ENCODE peak calls at places on chromosomes 6 and 20, in six cellular contexts. A is B cell, W is A549, L is H9, T is fibroblast of mammary gland, C is nephron progenitor cell. E is an unnamed sample.
A peak's percentile ranks its signal among the peaks of the same experiment; 100 is the strongest.

GRCh38 chr20:34834459-34834893 is 9.0 kb upstream of the NCOA6 start:
- DNase-seq in L (no peak), T (peak; percentile 52), A (no peak), W (peak; percentile 46), C (no peak), E (peak; percentile 54)

GRCh38 chr6:48036316-48036715 is 74.7 kb downstream of the PTCHD4 start:
- DNase-seq in T (peak; percentile 89), W (no peak), A (no peak), L (no peak), C (no peak), E (peak; percentile 82)

GRCh38 chr20:62860391-62860923 is 1.2 kb downstream of the TCFL5 start:
- DNase-seq in A (no peak), W (no peak), L (no peak), C (no peak), T (peak; percentile 48), E (peak; percentile 39)

GRCh38 chr6:45115696-45116095 is 212.4 kb upstream of the RUNX2 start:
- DNase-seq in W (no peak), C (no peak), A (no peak), T (peak; percentile 70), L (no peak), E (peak; percentile 75)

GRCh38 chr6:43604174-43604573 is 24.9 kb downstream of the GTPBP2 start:
- DNase-seq in T (peak; percentile 91), A (no peak), C (no peak), W (no peak), L (no peak), E (peak; percentile 95)

GRCh38 chr6:166541876-166542579 is 44.5 kb downstream of the RAMACL start:
- DNase-seq in A (peak; percentile 38), W (no peak), L (no peak), T (no peak), C (no peak), E (no peak)

GRCh38 chr20:53736122-53736756 is 142.6 kb upstream of the ZNF217 start:
- DNase-seq in C (no peak), L (no peak), T (no peak), A (no peak), W (no peak), E (no peak)

GRCh38 chr6:99002826-99003225 is 55.1 kb upstream of the FBXL4 start:
- DNase-seq in A (no peak), T (peak; percentile 8), W (no peak), L (no peak), C (no peak), E (peak; percentile 21)

GRCh38 chr20:45998761-45999160 is 9.9 kb upstream of the MMP9 start:
- DNase-seq in C (no peak), W (no peak), A (no peak), T (no peak), L (no peak), E (no peak)

GRCh38 chr6:132715204-132715603 is 1.3 kb upstream of the VNN1 start:
- DNase-seq in A (no peak), C (peak; percentile 12), L (peak; percentile 87), T (peak; percentile 71), W (peak; percentile 57), E (peak; percentile 86)

GRCh38 chr20:64233725-64234124 is 21.8 kb upstream of the PCMTD2 start:
- DNase-seq in C (no peak), A (no peak), T (no peak), W (no peak), L (no peak), E (no peak)

GRCh38 chr20:6157345-6157744 is 34.5 kb upstream of the FERMT1 start:
- DNase-seq in A (no peak), L (no peak), T (peak; percentile 2), W (no peak), C (no peak), E (no peak)

GRCh38 chr6:137727206-137727605 is 139.9 kb upstream of the TNFAIP3 start:
- DNase-seq in C (no peak), W (no peak), L (no peak), A (no peak), T (no peak), E (no peak)

GRCh38 chr6:22448311-22448711 is 121.1 kb upstream of the HDGFL1 start:
- DNase-seq in A (no peak), W (peak; percentile 25), C (peak; percentile 12), L (no peak), T (peak; percentile 11), E (peak; percentile 72)

GRCh38 chr6:44116643-44117382 is 10.4 kb downstream of the MRPL14 start:
- DNase-seq in W (no peak), L (no peak), C (no peak), T (peak; percentile 88), A (no peak), E (peak; percentile 72)

GRCh38 chr6:32370510-32370909 is 1.2 kb downstream of the TSBP1 start:
- DNase-seq in W (peak; percentile 3), L (no peak), C (no peak), A (no peak), T (peak; percentile 77), E (peak; percentile 55)

GRCh38 chr20:5570442-5570841 is 179.8 kb upstream of the SHLD1 start:
- DNase-seq in C (no peak), T (no peak), L (no peak), W (no peak), A (no peak), E (no peak)

GRCh38 chr6:53179961-53180651 is 31.5 kb upstream of the GCM1 start:
- DNase-seq in L (no peak), C (no peak), T (peak; percentile 42), A (peak; percentile 80), W (no peak), E (peak; percentile 41)

GRCh38 chr6:34284563-34285545 is 36.0 kb upstream of the SMIM29 start:
- DNase-seq in A (peak; percentile 62), W (no peak), L (no peak), C (no peak), T (peak; percentile 91), E (peak; percentile 90)

GRCh38 chr6:74979065-74979766 is 226.6 kb downstream of the COL12A1 start:
- DNase-seq in W (no peak), C (no peak), A (no peak), L (no peak), T (no peak), E (no peak)

GRCh38 chr6:167707686-167708500 is 118.8 kb upstream of the AFDN start:
- DNase-seq in C (no peak), L (no peak), W (no peak), A (no peak), T (no peak), E (no peak)

GRCh38 chr6:28218312-28219248 is 6.5 kb upstream of the ZSCAN9 start:
- DNase-seq in W (peak; percentile 46), C (peak; percentile 61), L (peak; percentile 69), A (peak; percentile 47), T (peak; percentile 55), E (peak; percentile 70)

GRCh38 chr20:61935926-61936700 is 129.6 kb downstream of the TAF4 start:
- DNase-seq in L (no peak), W (no peak), A (no peak), C (no peak), T (no peak), E (no peak)

GRCh38 chr6:163956571-163957407 is 542.3 kb downstream of the QKI start:
- DNase-seq in C (peak; percentile 78), L (peak; percentile 83), A (peak; percentile 83), T (peak; percentile 85), W (peak; percentile 63), E (peak; percentile 80)

GRCh38 chr20:64095927-64096326 is 11.4 kb downstream of the NPBWR2 start:
- DNase-seq in T (no peak), W (no peak), A (no peak), L (no peak), C (no peak), E (no peak)

DNA sequence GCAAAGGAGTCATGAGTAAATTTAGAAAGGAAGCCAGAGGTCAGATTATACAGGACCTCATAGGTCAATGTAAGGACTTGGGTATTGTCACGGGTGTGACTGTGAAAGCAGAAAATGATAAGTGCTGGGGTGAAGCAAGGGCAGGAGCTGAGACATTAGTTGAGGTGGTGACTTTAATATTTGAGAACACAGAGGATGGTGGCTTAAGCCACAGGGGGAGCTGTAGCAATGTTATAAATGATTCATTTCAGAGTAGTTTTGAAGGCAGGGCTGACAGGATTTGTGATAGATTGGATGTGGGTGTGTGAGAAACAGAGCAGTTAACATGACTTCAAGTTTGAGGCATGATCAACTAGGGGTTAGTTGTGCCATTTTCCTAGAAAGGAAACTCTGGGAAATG is 659.9 kb downstream of the EPM2A start:
- DNase-seq in C (no peak), L (no peak), A (no peak), W (no peak), T (no peak), E (no peak)
- TF ChIP-seq CTCF in C (no peak), L (peak; percentile 36), A (no peak), W (no peak), T (no peak), E (no peak)

DNA sequence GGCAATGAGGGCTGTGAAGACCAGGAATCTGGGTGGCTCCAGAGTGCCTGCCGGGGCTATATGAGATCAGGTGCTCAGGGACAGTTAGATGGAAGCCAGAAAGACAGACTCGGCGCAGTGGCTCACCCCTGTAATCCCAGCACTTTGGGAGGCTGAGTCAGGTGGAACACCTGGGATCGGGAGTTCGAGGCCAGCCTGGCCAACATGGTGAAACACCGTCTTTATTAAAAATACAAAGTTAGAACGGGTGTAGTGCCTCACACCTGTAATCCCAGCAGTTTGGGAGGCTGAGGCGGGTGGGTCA is 43.4 kb downstream of the BCAS4 start:
- DNase-seq in L (no peak), C (no peak), W (no peak), T (no peak), A (no peak), E (no peak)
- TF ChIP-seq CTCF in L (no peak), C (no peak), W (no peak), T (no peak), A (no peak), E (no peak)

GRCh38 chr20:20083796-20084195 is 31.5 kb downstream of the CFAP61 start:
- DNase-seq in W (peak; percentile 29), T (peak; percentile 34), C (no peak), L (no peak), A (no peak), E (peak; percentile 38)
- TF ChIP-seq CTCF in W (peak; percentile 83), T (peak; percentile 40), C (peak; percentile 60), L (peak; percentile 75), A (peak; percentile 78), E (peak; percentile 22)

GRCh38 chr20:12970372-12970821 is 38.4 kb upstream of the SPTLC3 start:
- DNase-seq in A (no peak), C (peak; percentile 23), W (peak; percentile 20), T (peak; percentile 60), L (no peak), E (peak; percentile 71)
- TF ChIP-seq CTCF in A (peak; percentile 25), C (peak; percentile 51), W (peak; percentile 94), T (peak; percentile 62), L (peak; percentile 72), E (peak; percentile 59)

GRCh38 chr6:129981598-129981997 is 36.8 kb upstream of the L3MBTL3 start:
- DNase-seq in W (no peak), L (no peak), A (no peak), T (peak; percentile 29), C (no peak), E (peak; percentile 10)
- TF ChIP-seq CTCF in W (no peak), L (peak; percentile 48), A (no peak), T (peak; percentile 29), C (no peak), E (peak; percentile 23)

GRCh38 chr6:120411394-120411793 is 922.9 kb downstream of the TBC1D32 start:
- DNase-seq in L (no peak), A (no peak), T (no peak), W (no peak), C (no peak), E (no peak)

GRCh38 chr6:120407696-120408095 is 926.6 kb downstream of the TBC1D32 start:
- DNase-seq in T (no peak), W (no peak), C (no peak), A (no peak), L (no peak), E (no peak)

GRCh38 chr6:120410586-120410985 is 923.7 kb downstream of the TBC1D32 start:
- DNase-seq in T (no peak), A (no peak), L (no peak), W (no peak), C (no peak), E (no peak)

GRCh38 chr6:120405947-120406346 is 928.3 kb downstream of the TBC1D32 start:
- DNase-seq in L (peak; percentile 49), C (peak; percentile 4), W (no peak), T (no peak), A (no peak), E (no peak)
- TF ChIP-seq CTCF in L (peak; percentile 78), C (peak; percentile 24), W (no peak), T (peak; percentile 21), A (no peak), E (no peak)

E was measured in cardiac fibroblast.